ENCODE peak calls at places on chromosome 10, in four cellular contexts. F, E, S and B are unnamed samples.

GRCh38 chr10:77837248-77837924 is 89.2 kb downstream of the DLG5 start:
- DNase-seq in F (peak), E (peak), S (peak), B (no peak)

GRCh38 chr10:60810437-60811182 is 32.3 kb downstream of the CDK1 start:
- DNase-seq in F (no peak), E (no peak), S (no peak), B (no peak)

GRCh38 chr10:127968659-127969058 is 61.8 kb downstream of the PTPRE start:
- DNase-seq in F (no peak), E (no peak), S (no peak), B (no peak)

GRCh38 chr10:11058965-11059364 is 41.3 kb downstream of the CELF2 start:
- DNase-seq in F (no peak), E (no peak), S (peak), B (no peak)

GRCh38 chr10:8053446-8054242 is 844 bp upstream of the GATA3 start:
- DNase-seq in F (peak), E (peak), S (peak), B (peak)

GRCh38 chr10:84478155-84478554 is 149.8 kb downstream of the CCSER2 start:
- DNase-seq in F (no peak), E (no peak), S (no peak), B (no peak)

GRCh38 chr10:63573068-63573697 is 52.0 kb downstream of the REEP3 start:
- DNase-seq in F (no peak), E (no peak), S (no peak), B (no peak)

GRCh38 chr10:14009315-14010082 is 321.2 kb downstream of the FRMD4A start:
- DNase-seq in F (no peak), E (no peak), S (no peak), B (no peak)

GRCh38 chr10:122018951-122019413 is 30.0 kb downstream of the TACC2 start:
- DNase-seq in F (no peak), E (no peak), S (peak), B (no peak)

GRCh38 chr10:125080296-125080695 is 80.1 kb downstream of the CTBP2 start:
- DNase-seq in F (no peak), E (no peak), S (no peak), B (no peak)

GRCh38 chr10:18202600-18203150 is 62.5 kb downstream of the CACNB2 start:
- DNase-seq in F (no peak), E (no peak), S (no peak), B (no peak)

GRCh38 chr10:73588656-73589055 is 2.5 kb downstream of the USP54 start:
- DNase-seq in F (no peak), E (no peak), S (no peak), B (no peak)

GRCh38 chr10:3150961-3151360 is 21.6 kb downstream of the PITRM1 start:
- DNase-seq in F (no peak), E (no peak), S (no peak), B (no peak)

DNA sequence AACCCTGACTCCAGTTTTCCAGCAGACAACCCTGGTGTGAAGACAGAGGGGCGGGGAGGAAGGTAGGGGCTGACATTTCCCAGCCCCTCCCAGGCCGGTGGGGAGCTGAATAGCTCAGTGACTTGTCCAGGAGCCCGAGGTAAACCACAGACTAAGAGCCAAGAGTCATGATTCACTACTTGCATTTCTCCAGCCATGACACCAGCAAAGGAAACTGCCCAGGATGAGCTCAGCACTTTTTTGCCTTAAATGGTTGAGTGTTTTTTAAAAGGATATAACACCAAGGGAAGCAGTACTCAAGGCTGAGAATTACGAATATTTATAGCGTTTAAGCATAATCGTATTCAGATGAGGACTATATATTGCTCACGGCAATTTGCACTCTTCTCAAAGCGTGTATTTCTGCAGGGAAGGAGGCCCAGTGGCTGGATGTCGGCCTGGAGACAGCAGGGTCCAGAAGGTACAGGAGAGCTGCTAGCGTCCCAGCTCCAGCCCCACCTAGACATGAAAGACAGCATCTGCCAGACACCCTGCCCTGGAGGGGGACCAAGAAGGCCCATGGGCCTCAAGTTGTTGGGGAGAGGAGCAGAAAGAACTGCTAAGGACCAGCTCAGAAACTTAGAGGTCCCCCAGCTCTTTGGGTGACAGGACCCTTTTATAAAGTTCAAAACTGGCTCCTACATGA is 141.4 kb downstream of the GRID1 start:
- DNase-seq in F (no peak), E (no peak), S (peak), B (no peak)
- H3K27ac ChIP-seq in F (no peak), E (no peak), S (no peak), B (no peak)

GRCh38 chr10:103980246-103980906 is 13.4 kb downstream of the SLK start:
- DNase-seq in F (no peak), E (no peak), S (no peak), B (no peak)
- H3K27ac ChIP-seq in F (no peak), E (no peak), S (no peak), B (no peak)

DNA sequence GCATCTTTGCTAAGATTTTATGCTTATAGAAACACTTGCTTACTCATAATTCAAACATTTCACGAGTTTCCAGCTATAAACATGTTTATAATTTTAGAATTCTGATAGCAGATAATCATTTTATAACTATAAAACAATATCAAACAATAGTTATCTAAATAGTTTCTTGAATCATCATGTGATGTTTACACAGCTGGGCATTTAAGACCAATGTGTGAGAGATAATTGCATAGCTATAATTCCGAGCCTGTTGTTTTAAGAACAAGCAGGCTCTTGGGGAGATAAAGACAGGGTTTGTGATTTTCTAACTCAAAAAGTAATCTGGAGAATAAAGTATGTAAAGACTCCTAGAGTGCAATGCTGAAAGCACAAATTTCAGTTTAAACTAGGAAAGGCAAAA is 331.1 kb downstream of the LRRTM3 start:
- DNase-seq in F (no peak), E (no peak), S (no peak), B (no peak)
- H3K27ac ChIP-seq in F (no peak), E (no peak), S (no peak), B (no peak)

GRCh38 chr10:91589656-91590035 is 43.2 kb downstream of the PPP1R3C start:
- DNase-seq in F (no peak), E (no peak), S (no peak), B (no peak)
- H3K27ac ChIP-seq in F (no peak), E (no peak), S (peak), B (peak)

GRCh38 chr10:107095125-107095524 is 69.4 kb downstream of the SORCS1 start:
- DNase-seq in F (no peak), E (no peak), S (no peak), B (no peak)

GRCh38 chr10:107085661-107086525 is 78.6 kb downstream of the SORCS1 start:
- DNase-seq in F (no peak), E (peak), S (no peak), B (no peak)

GRCh38 chr10:107091126-107091525 is 73.4 kb downstream of the SORCS1 start:
- DNase-seq in F (no peak), E (peak), S (no peak), B (no peak)
- H3K27ac ChIP-seq in F (no peak), E (no peak), S (no peak), B (no peak)

GRCh38 chr10:30977385-30977784 is 54.3 kb downstream of the ZNF438 start:
- DNase-seq in F (no peak), E (no peak), S (no peak), B (no peak)

GRCh38 chr10:30985552-30985951 is 46.1 kb downstream of the ZNF438 start:
- DNase-seq in F (no peak), E (no peak), S (peak), B (no peak)

GRCh38 chr10:30984563-30985328 is 46.9 kb downstream of the ZNF438 start:
- DNase-seq in F (no peak), E (no peak), S (no peak), B (no peak)

GRCh38 chr10:30979956-30980355 is 51.7 kb downstream of the ZNF438 start:
- DNase-seq in F (no peak), E (no peak), S (no peak), B (no peak)

DNA sequence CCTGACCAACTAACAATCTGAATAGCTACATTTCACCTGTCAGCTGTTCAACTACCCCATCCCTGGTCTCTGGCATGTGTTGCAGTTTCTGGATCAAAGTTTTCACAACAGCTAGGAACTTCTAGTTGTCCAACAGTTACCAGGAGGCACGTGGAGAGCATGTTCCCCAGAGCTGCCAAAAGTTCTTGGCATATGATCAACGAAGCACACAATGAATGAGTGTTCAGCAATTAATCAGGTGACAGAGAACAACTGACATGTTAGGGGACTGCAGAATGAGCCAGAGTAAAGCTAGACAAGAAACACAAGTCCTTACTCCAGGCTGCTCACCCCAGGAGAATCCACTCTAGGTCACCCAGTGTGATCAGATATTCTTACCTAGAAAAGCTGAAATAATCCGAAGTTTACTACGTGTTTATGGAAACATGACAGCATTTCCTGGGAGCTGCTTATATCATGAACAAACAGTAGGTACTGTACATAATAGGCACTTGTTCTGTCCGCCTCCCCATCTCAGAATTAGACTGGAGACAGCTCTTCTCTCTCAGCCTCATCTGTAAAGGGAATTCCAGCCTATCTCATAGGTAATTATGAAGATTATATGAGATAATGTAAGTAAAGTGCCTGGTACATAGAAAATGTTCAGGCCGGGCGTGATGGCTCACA is 50.6 kb downstream of the ZNF438 start:
- DNase-seq in F (no peak), E (no peak), S (no peak), B (no peak)
- H3K27ac ChIP-seq in F (no peak), E (no peak), S (no peak), B (peak)

DNA sequence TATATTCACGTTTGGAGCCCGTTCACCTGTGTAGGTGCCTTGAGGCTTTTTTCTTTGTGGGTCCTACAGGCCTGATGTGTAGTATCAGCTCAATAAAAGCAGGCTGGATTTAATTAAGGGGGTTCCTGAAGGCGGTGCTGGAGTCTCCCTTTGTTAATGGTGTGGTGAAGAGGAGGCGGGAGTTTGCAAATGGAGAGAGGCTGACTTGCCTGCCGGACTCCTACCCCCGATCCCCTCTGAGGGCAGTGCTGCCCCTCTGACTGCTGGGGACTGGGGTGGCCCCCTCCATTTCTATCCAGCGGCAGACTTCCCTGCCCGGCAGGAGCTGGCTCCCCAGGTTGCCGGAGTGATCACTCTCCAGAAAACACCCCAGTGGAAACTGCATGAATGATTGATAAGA is 45.1 kb downstream of the ZMIZ1 start:
- DNase-seq in F (peak), E (peak), S (no peak), B (no peak)
- H3K27ac ChIP-seq in F (peak), E (no peak), S (peak), B (peak)

GRCh38 chr10:133161486-133162051 is 1.6 kb downstream of the KNDC1 start:
- DNase-seq in F (peak), E (peak), S (no peak), B (no peak)
- H3K27ac ChIP-seq in F (no peak), E (no peak), S (no peak), B (no peak)

GRCh38 chr10:24873281-24873683 is 79.1 kb downstream of the PRTFDC1 start:
- DNase-seq in F (no peak), E (no peak), S (peak), B (no peak)
- H3K27ac ChIP-seq in F (no peak), E (no peak), S (peak), B (peak)